ENCODE peak calls at places on chromosome 13, in eight cellular contexts. L, F, W, J, X, T, Z and G are unnamed samples.
A peak's percentile ranks its signal among the peaks of the same experiment; 100 is the strongest.

GRCh38 chr13:24097064-24097463 is 63.5 kb upstream of the SPATA13 start:
- DNase-seq in L (no peak), F (no peak), W (no peak), J (no peak), X (no peak), T (no peak), Z (no peak), G (no peak)

GRCh38 chr13:20588529-20589110 is 21.7 kb downstream of the IFT88 start:
- DNase-seq in L (no peak), F (no peak), W (no peak), J (no peak), X (no peak), T (no peak), Z (no peak), G (no peak)

GRCh38 chr13:44013666-44014291 is 134.1 kb downstream of the LACC1 start:
- DNase-seq in L (no peak), F (peak; percentile 43), W (no peak), J (no peak), X (no peak), T (no peak), Z (no peak), G (no peak)

GRCh38 chr13:34391071-34391470 is 551.0 kb upstream of the NBEA start:
- DNase-seq in L (no peak), F (no peak), W (no peak), J (no peak), X (no peak), T (no peak), Z (no peak), G (no peak)

GRCh38 chr13:40192516-40193257 is 473.8 kb downstream of the FOXO1 start:
- DNase-seq in L (no peak), F (no peak), W (no peak), J (no peak), X (no peak), T (no peak), Z (no peak), G (no peak)

GRCh38 chr13:44015808-44016207 is 136.1 kb downstream of the LACC1 start:
- DNase-seq in L (no peak), F (no peak), W (no peak), J (no peak), X (no peak), T (no peak), Z (no peak), G (no peak)

GRCh38 chr13:74077847-74078246 is 56.4 kb downstream of the KLF12 start:
- DNase-seq in L (no peak), F (no peak), W (no peak), J (no peak), X (no peak), T (no peak), Z (no peak), G (no peak)

GRCh38 chr13:97849305-97849704 is 104.2 kb upstream of the IPO5 start:
- DNase-seq in L (no peak), F (peak; percentile 35), W (no peak), J (peak; percentile 15), X (no peak), T (no peak), Z (peak; percentile 10), G (no peak)

GRCh38 chr13:43785681-43786471 is 896 bp downstream of the ENOX1 start:
- DNase-seq in L (no peak), F (peak; percentile 77), W (no peak), J (peak; percentile 89), X (peak; percentile 87), T (peak; percentile 94), Z (peak; percentile 86), G (peak; percentile 40)

GRCh38 chr13:30607908-30608307 is 9.8 kb upstream of the USPL1 start:
- DNase-seq in L (peak; percentile 65), F (no peak), W (peak; percentile 74), J (no peak), X (no peak), T (no peak), Z (no peak), G (peak; percentile 75)

GRCh38 chr13:34364633-34365032 is 546.7 kb downstream of the RFC3 start:
- DNase-seq in L (no peak), F (peak; percentile 8), W (no peak), J (no peak), X (no peak), T (no peak), Z (no peak), G (no peak)

GRCh38 chr13:106610511-106610910 is 42.6 kb upstream of the ARGLU1 start:
- DNase-seq in L (no peak), F (peak; percentile 42), W (no peak), J (no peak), X (no peak), T (no peak), Z (no peak), G (no peak)

GRCh38 chr13:96796234-96796633 is 198.0 kb downstream of the OXGR1 start:
- DNase-seq in L (no peak), F (no peak), W (no peak), J (no peak), X (no peak), T (no peak), Z (no peak), G (no peak)

GRCh38 chr13:96898212-96898611 is 96.1 kb downstream of the OXGR1 start:
- DNase-seq in L (no peak), F (no peak), W (no peak), J (no peak), X (no peak), T (no peak), Z (no peak), G (no peak)

GRCh38 chr13:112443191-112444000 is 67.2 kb downstream of the SPACA7 start:
- DNase-seq in L (no peak), F (no peak), W (no peak), J (peak; percentile 64), X (no peak), T (no peak), Z (peak; percentile 61), G (no peak)

GRCh38 chr13:36432106-36432544 is at the start of gene CCNA1:
- DNase-seq in L (no peak), F (peak; percentile 30), W (no peak), J (peak; percentile 83), X (peak; percentile 19), T (peak; percentile 52), Z (peak; percentile 95), G (peak; percentile 51)

GRCh38 chr13:75910591-75910990 is 274.5 kb downstream of the LMO7 start:
- DNase-seq in L (no peak), F (no peak), W (no peak), J (peak; percentile 4), X (no peak), T (no peak), Z (no peak), G (no peak)

DNA sequence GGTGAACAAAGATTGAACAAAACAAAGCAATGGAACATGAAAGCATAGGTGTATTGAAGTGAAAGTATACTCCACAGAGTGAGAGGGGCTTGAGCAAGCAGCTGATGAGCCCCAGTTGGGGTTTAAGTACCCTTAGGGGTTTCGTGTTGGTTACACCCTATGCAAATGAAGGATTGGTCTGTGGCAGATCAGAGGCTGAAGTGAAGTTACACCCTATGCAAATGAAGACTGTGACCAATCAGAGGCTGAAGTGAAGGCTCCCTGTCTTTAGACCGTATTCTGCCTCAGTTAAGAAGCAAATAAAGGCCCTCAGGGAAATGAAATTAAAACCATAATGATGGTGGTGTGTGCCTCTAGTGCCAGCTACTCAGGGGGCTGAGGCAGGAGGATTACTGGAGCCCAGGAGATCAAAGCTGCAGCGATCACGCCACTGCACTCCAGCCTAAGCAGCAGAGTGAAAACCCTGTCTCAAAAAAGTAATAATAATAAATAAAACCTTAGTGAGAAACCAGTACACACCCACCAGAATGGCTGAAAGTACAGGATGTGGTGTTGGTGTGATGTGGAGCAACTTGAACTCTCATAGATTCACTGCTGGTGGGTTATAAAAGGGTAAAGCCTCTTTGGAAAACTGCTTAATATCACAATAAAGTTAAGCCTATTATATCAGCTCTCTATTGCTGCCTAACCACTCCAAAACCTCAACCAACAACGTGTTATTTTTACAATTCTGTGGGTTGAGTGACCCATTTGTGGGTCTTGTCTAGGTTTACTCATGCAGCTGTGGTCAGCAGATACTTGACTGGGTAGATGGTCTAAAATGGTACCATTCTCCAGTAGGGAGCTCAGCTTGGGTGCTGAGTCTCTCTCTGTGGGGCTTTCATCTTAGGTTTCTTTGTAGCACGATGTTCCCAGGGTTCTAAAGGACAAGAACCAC is 12.8 kb upstream of the UPF3A start:
- DNase-seq in L (no peak), F (no peak), W (no peak), J (no peak), X (no peak), T (no peak), Z (no peak), G (no peak)
- H3K36me3 ChIP-seq in L (peaks cover 56% of the 10 kb centered on the region), F (peaks cover 4% of the 10 kb centered on the region), W (peaks cover 26% of the 10 kb centered on the region), J (peaks cover 57% of the 10 kb centered on the region), X (peaks cover 89% of the 10 kb centered on the region), T (no peaks in the 10 kb centered on the region), Z (peaks cover 62% of the 10 kb centered on the region), G (peaks cover 24% of the 10 kb centered on the region)

GRCh38 chr13:114015608-114016295 is 41.9 kb upstream of the C13orf46 start:
- DNase-seq in L (no peak), F (no peak), W (no peak), J (no peak), X (no peak), T (no peak), Z (no peak), G (no peak)
- H3K36me3 ChIP-seq in L (peaks cover 92% of the 10 kb centered on the region), F (no peaks in the 10 kb centered on the region), W (peaks cover 89% of the 10 kb centered on the region), J (peaks cover 46% of the 10 kb centered on the region), X (peaks cover 63% of the 10 kb centered on the region), T (no peaks in the 10 kb centered on the region), Z (no peaks in the 10 kb centered on the region), G (peaks cover 39% of the 10 kb centered on the region)

GRCh38 chr13:113851826-113852535 is 11.9 kb downstream of the GAS6 start:
- DNase-seq in L (no peak), F (no peak), W (no peak), J (no peak), X (no peak), T (no peak), Z (peak; percentile 7), G (no peak)

GRCh38 chr13:113853518-113854237 is 10.2 kb downstream of the GAS6 start:
- DNase-seq in L (no peak), F (no peak), W (no peak), J (no peak), X (peak; percentile 35), T (peak; percentile 42), Z (no peak), G (no peak)

GRCh38 chr13:113851480-113851803 is 12.4 kb downstream of the GAS6 start:
- DNase-seq in L (no peak), F (no peak), W (no peak), J (no peak), X (no peak), T (no peak), Z (no peak), G (no peak)

GRCh38 chr13:113854238-113855011 is 9.5 kb downstream of the GAS6 start:
- DNase-seq in L (no peak), F (no peak), W (no peak), J (no peak), X (peak; percentile 61), T (peak; percentile 52), Z (no peak), G (no peak)

GRCh38 chr13:113852536-113853517 is 11.0 kb downstream of the GAS6 start:
- DNase-seq in L (no peak), F (no peak), W (no peak), J (no peak), X (no peak), T (peak; percentile 38), Z (no peak), G (no peak)
- H3K36me3 ChIP-seq in L (no peaks in the 10 kb centered on the region), F (no peaks in the 10 kb centered on the region), W (no peaks in the 10 kb centered on the region), J (peaks cover under 1% of the 10 kb centered on the region), X (no peaks in the 10 kb centered on the region), T (no peaks in the 10 kb centered on the region), Z (no peaks in the 10 kb centered on the region), G (no peaks in the 10 kb centered on the region)

DNA sequence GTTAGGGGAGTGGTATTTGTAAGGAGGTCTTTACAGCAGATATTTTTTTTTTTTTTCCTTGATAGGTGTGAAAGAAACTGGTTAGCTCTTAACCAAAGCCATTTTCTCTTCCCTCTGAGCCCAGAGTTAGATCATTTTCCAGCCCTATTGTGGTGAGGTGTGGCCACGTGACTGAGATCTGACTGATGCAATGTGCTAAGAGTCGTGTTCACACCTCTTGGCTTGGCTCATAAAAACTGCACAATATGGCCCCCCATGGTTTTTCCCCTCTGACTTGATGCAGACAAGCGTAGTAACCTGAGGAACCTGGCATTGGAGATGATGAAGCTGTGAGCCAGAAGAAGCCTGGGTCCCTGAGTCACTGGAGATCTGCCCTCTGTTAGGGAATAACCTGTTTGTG is 309.8 kb upstream of the TMTC4 start:
- DNase-seq in L (no peak), F (no peak), W (no peak), J (no peak), X (no peak), T (no peak), Z (no peak), G (no peak)
- H3K36me3 ChIP-seq in L (no peaks in the 10 kb centered on the region), F (no peaks in the 10 kb centered on the region), W (no peaks in the 10 kb centered on the region), J (no peaks in the 10 kb centered on the region), X (no peaks in the 10 kb centered on the region), T (no peaks in the 10 kb centered on the region), Z (no peaks in the 10 kb centered on the region), G (no peaks in the 10 kb centered on the region)